ENCODE peak calls at places on chromosomes 5 and 9, in four cellular contexts. One of them, this sample, is unnamed.

GRCh38 chr9:34651876-34652602 is at the start of gene IL11RA:
- DNase-seq in A549: peak; percentile 89
- DNase-seq in SK-N-SH: no peak
- DNase-seq in HepG2: peak; percentile 92
- DNase-seq in this sample: no peak

GRCh38 chr9:97768731-97769130 is 71.6 kb upstream of the XPA start:
- DNase-seq in SK-N-SH: no peak
- DNase-seq in HepG2: no peak
- DNase-seq in A549: no peak
- DNase-seq in this sample: no peak

GRCh38 chr9:30609713-30610112 is 1774.7 kb upstream of the ACO1 start:
- DNase-seq in SK-N-SH: no peak
- DNase-seq in A549: no peak
- DNase-seq in HepG2: no peak
- DNase-seq in this sample: no peak

GRCh38 chr5:116038817-116039216 is 6.5 kb downstream of the ARL14EPL start:
- DNase-seq in A549: no peak
- DNase-seq in SK-N-SH: no peak
- DNase-seq in HepG2: no peak
- DNase-seq in this sample: no peak

GRCh38 chr5:73447234-73448071 is 1.1 kb downstream of the FOXD1 start:
- DNase-seq in HepG2: no peak
- DNase-seq in SK-N-SH: peak; percentile 77
- DNase-seq in A549: no peak
- DNase-seq in this sample: no peak

GRCh38 chr9:90998573-90998972 is 197.0 kb downstream of the SYK start:
- DNase-seq in SK-N-SH: no peak
- DNase-seq in A549: no peak
- DNase-seq in HepG2: no peak
- DNase-seq in this sample: no peak

GRCh38 chr9:132648283-132648682 is 21.5 kb downstream of the DDX31 start:
- DNase-seq in A549: no peak
- DNase-seq in SK-N-SH: no peak
- DNase-seq in HepG2: no peak
- DNase-seq in this sample: no peak

GRCh38 chr9:97638666-97639065 is 5.0 kb downstream of the NCBP1 start:
- DNase-seq in SK-N-SH: no peak
- DNase-seq in HepG2: peak; percentile 18
- DNase-seq in A549: peak; percentile 7
- DNase-seq in this sample: no peak

GRCh38 chr9:71685394-71685793 is 82.9 kb downstream of the CEMIP2 start:
- DNase-seq in HepG2: no peak
- DNase-seq in SK-N-SH: no peak
- DNase-seq in A549: no peak
- DNase-seq in this sample: no peak

GRCh38 chr5:180153991-180154390 is 55.0 kb downstream of the RASGEF1C start:
- DNase-seq in HepG2: no peak
- DNase-seq in A549: no peak
- DNase-seq in SK-N-SH: no peak
- DNase-seq in this sample: no peak

GRCh38 chr9:114278881-114279570 is 43.9 kb upstream of the ORM1 start:
- DNase-seq in SK-N-SH: no peak
- DNase-seq in A549: peak; percentile 73
- DNase-seq in HepG2: no peak
- DNase-seq in this sample: no peak

GRCh38 chr5:132774896-132775295 is 2.1 kb downstream of the SEPTIN8 start:
- DNase-seq in HepG2: no peak
- DNase-seq in A549: no peak
- DNase-seq in SK-N-SH: no peak
- DNase-seq in this sample: no peak

GRCh38 chr9:38622083-38622674 is 1.8 kb upstream of the ANKRD18A start:
- DNase-seq in SK-N-SH: peak; percentile 64
- DNase-seq in HepG2: peak; percentile 12
- DNase-seq in A549: peak; percentile 54
- DNase-seq in this sample: no peak

GRCh38 chr5:76269259-76269958 is 133.7 kb upstream of the IQGAP2 start:
- DNase-seq in A549: no peak
- DNase-seq in HepG2: no peak
- DNase-seq in SK-N-SH: no peak
- DNase-seq in this sample: no peak

DNA sequence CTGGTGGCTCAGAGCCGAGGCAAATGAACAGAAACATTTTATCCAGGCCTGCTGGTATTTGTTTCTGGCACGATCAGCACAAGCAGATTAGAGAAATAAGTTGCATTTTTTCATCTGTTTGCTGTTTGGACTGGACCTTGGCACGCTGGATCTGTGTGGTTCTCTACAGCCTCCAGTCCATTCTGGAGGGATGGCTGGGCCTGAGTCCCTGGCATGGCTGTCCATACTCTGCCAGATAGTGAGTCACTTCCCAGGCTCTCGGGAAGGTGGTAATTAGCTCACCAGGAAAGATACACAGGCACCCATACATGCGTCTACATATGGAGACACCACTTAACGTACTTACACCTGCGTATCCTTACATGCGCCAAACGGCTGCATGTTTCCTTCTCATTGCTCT is 78.6 kb downstream of the SPRY4 start:
- DNase-seq in A549: no peak
- DNase-seq in HepG2: peak; percentile 25
- DNase-seq in SK-N-SH: no peak
- DNase-seq in this sample: no peak
- H3K27ac ChIP-seq in A549: no peak overlapping the region
- H3K27ac ChIP-seq in HepG2: no peak overlapping the region
- H3K27ac ChIP-seq in SK-N-SH: peak overlapping the region; percentile 5
- H3K27ac ChIP-seq in this sample: no peak overlapping the region

DNA sequence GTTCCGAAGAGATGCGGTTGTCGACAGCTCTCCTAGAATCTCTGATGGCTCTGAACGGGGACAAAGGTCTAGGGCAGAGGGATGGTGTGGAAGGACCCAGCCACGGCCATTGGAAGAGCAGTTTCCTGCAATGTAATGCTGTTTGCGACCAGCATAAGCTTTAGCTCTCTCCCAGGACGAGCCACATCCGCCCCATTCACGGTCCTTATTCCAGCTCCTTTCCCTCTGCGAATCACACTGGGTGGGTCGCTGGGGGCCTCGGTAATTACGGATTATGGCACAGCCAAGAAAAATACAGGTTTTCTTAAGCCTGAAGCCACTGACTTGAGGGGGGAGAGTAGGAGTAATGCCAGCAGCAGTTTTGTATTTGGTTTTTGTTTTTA is 22.7 kb downstream of the ANXA2R start:
- DNase-seq in A549: no peak
- DNase-seq in SK-N-SH: no peak
- DNase-seq in HepG2: peak; percentile 35
- DNase-seq in this sample: no peak
- TF ChIP-seq PBX3 in A549: no peak
- TF ChIP-seq PBX3 in SK-N-SH: no peak
- TF ChIP-seq PBX3 in HepG2: no peak
- TF ChIP-seq PBX3 in this sample: no peak

GRCh38 chr9:129989740-129990139 is 53.2 kb downstream of the FNBP1 start:
- DNase-seq in A549: no peak
- DNase-seq in SK-N-SH: no peak
- DNase-seq in HepG2: no peak
- DNase-seq in this sample: no peak
- H3K4me2 ChIP-seq in A549: peak overlapping the region; percentile 27
- H3K4me2 ChIP-seq in SK-N-SH: no peak overlapping the region
- H3K4me2 ChIP-seq in HepG2: no peak overlapping the region
- H3K4me2 ChIP-seq in this sample: peak overlapping the region; percentile 52

GRCh38 chr5:32315221-32316014 is 2.7 kb upstream of the MTMR12 start:
- DNase-seq in SK-N-SH: no peak
- DNase-seq in A549: no peak
- DNase-seq in HepG2: no peak
- DNase-seq in this sample: no peak
- H3K27ac ChIP-seq in SK-N-SH: no peak overlapping the region
- H3K27ac ChIP-seq in A549: no peak overlapping the region
- H3K27ac ChIP-seq in HepG2: peak overlapping the region; percentile 95
- H3K27ac ChIP-seq in this sample: no peak overlapping the region

DNA sequence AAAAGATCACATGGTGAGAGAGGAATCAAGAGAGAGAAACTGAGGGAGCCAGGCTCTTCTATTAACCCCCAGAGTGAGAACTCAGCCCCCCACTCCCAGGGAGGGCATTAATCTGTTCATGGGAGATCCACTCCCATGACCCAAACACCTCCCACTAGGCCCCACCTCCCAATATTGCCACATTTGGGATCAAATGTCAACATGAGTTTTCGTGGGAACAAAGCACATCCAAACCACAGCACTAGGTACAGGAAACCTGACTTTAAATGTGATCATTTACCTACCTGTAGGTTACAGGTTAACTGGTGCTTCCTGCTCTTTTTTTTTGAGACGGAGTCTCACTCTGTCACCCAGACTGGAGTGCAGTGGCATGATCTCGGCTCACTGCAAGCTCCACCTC is 16.9 kb downstream of the NNT start:
- DNase-seq in HepG2: no peak
- DNase-seq in SK-N-SH: no peak
- DNase-seq in A549: no peak
- DNase-seq in this sample: no peak
- TF ChIP-seq PBX3 in HepG2: no peak
- TF ChIP-seq PBX3 in SK-N-SH: no peak
- TF ChIP-seq PBX3 in A549: no peak
- TF ChIP-seq PBX3 in this sample: no peak

DNA sequence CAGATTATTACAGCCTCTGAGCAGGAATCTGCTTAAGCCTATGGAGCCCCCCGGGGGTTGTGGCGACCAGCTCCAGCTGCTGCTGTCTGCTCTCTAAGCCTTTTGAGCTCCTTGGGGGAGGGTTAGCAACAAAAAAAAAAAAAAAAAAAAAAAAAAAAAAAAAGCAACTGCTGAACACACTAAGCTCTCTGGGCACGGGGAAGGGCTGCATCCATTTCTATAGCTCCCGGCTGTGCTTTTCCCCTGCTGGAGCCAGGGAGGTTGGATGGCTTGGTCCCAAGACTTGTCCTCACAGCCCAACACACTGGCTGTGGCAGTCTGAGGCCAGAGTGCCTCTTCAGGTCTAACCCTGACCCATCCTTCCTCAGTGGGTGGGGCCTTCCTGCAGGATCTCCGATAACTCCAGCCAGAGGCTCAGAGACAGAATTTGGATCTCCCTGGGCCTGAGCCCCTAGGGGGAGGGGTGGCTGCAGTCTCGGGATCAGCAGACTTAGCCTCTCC is 82.1 kb downstream of the FBN2 start:
- DNase-seq in SK-N-SH: no peak
- DNase-seq in HepG2: no peak
- DNase-seq in A549: no peak
- DNase-seq in this sample: no peak
- H3K4me2 ChIP-seq in SK-N-SH: no peak overlapping the region
- H3K4me2 ChIP-seq in HepG2: no peak overlapping the region
- H3K4me2 ChIP-seq in A549: no peak overlapping the region
- H3K4me2 ChIP-seq in this sample: no peak overlapping the region

DNA sequence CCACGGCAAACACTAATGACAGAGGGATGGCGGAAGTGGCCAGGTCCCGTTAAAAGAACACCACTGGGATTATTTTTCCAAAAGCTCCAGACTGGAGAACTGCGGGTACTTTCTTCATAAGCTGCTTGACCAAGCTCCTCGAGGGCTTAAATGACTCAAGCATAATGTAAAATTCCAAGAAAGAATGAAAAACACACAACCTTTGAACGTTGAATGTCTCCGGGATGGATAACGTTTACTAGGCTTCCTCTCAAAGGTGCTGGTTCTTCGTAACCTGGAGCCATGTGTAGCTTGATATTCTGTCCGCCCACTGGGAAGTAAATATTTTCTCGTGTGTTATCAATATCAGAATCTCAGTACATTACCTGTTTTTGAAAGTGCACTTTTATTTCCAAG is 67.6 kb downstream of the EPB41L4B start:
- DNase-seq in A549: no peak
- DNase-seq in HepG2: no peak
- DNase-seq in SK-N-SH: no peak
- DNase-seq in this sample: no peak
- H3K27ac ChIP-seq in A549: peak overlapping the region; percentile 82
- H3K27ac ChIP-seq in HepG2: no peak overlapping the region
- H3K27ac ChIP-seq in SK-N-SH: no peak overlapping the region
- H3K27ac ChIP-seq in this sample: no peak overlapping the region

DNA sequence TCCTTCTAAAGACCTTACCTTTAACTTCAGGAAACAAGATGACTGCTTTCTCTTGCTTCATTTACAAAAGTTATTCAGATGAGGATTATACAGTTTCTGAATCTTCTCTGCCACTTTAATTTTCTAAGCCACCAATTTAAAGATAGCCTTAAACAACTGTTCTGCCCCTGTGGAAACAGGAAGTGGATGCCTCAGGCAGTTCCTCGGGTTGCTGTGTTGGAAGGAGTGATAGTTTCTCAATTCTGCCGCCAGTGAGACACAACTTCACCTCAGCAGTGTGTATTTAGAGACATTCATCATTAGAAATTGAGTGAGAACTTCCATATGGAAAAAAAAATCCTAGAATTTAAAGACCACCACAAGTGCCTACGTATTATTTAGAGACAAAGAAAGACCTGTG is 475.1 kb upstream of the WWC1 start:
- DNase-seq in A549: no peak
- DNase-seq in SK-N-SH: no peak
- DNase-seq in HepG2: no peak
- DNase-seq in this sample: no peak
- TF ChIP-seq PBX3 in A549: no peak
- TF ChIP-seq PBX3 in SK-N-SH: no peak
- TF ChIP-seq PBX3 in HepG2: no peak
- TF ChIP-seq PBX3 in this sample: no peak

This sample was measured in GM12878.